ENCODE peak calls at places on chromosome 1, in nine cellular contexts. X is CD4-positive, alpha-beta T cell; V is body of pancreas; R is K562; U is mammary epithelial cell; A is cardiac fibroblast; O is choroid plexus epithelial cell; L is cardiac muscle cell; B is SK-N-SH. J is an unnamed sample.

GRCh38 chr1:84247425-84248220 is 53.9 kb upstream of the SAMD13 start:
- DNase-seq in V (no peak), R (peak; percentile 36), U (peak; percentile 79), X (no peak), L (no peak), O (peak; percentile 91), A (peak; percentile 44), B (no peak), J (no peak)

GRCh38 chr1:114386129-114387037 is 124.6 kb downstream of the TRIM33 start:
- DNase-seq in L (no peak), B (no peak), A (no peak), U (no peak), V (no peak), X (no peak), R (peak; percentile 64), O (no peak), J (no peak)

GRCh38 chr1:54374766-54375165 is 31.4 kb downstream of the SSBP3 start:
- DNase-seq in X (no peak), B (no peak), V (no peak), U (no peak), L (no peak), O (no peak), R (no peak), A (no peak), J (no peak)

GRCh38 chr1:153919879-153920852 is 2.6 kb downstream of the GATAD2B start:
- DNase-seq in V (no peak), A (peak; percentile 44), L (peak; percentile 71), R (peak; percentile 59), X (no peak), B (peak; percentile 6), O (peak; percentile 51), U (peak; percentile 19), J (no peak)

GRCh38 chr1:219965285-219965684 is 36.9 kb upstream of the SLC30A10 start:
- DNase-seq in B (no peak), X (no peak), U (no peak), R (peak; percentile 30), V (no peak), O (no peak), L (peak; percentile 34), A (no peak), J (no peak)

GRCh38 chr1:50841791-50842387 is 118.2 kb downstream of the FAF1 start:
- DNase-seq in V (no peak), X (no peak), O (peak; percentile 33), A (peak; percentile 81), R (no peak), U (no peak), L (no peak), B (no peak), J (no peak)

GRCh38 chr1:14804626-14805025 is 206.1 kb downstream of the KAZN start:
- DNase-seq in O (peak; percentile 14), R (peak; percentile 77), X (no peak), B (peak; percentile 40), L (no peak), V (no peak), A (no peak), U (no peak), J (peak; percentile 36)

GRCh38 chr1:1334835-1335234 is 3.8 kb downstream of the TAS1R3 start:
- DNase-seq in R (no peak), L (peak; percentile 91), X (no peak), A (no peak), O (no peak), V (no peak), B (no peak), U (no peak), J (peak; percentile 51)

GRCh38 chr1:145720878-145721671 is 1.8 kb downstream of the CD160 start:
- DNase-seq in R (peak; percentile 75), U (peak; percentile 44), A (peak; percentile 55), X (peak; percentile 53), V (peak; percentile 73), B (peak; percentile 88), L (peak; percentile 85), O (peak; percentile 52), J (peak; percentile 78)

GRCh38 chr1:109984190-109984455 is 442 bp upstream of the AHCYL1 start:
- DNase-seq in U (no peak), A (peak; percentile 80), R (no peak), V (no peak), L (no peak), B (no peak), X (no peak), O (peak; percentile 79), J (no peak)

GRCh38 chr1:93338426-93338825 is 7.3 kb upstream of the DR1 start:
- DNase-seq in U (peak; percentile 68), B (no peak), V (no peak), L (no peak), A (peak; percentile 89), O (peak; percentile 92), R (no peak), X (no peak), J (no peak)

GRCh38 chr1:150192012-150192411 is 42.3 kb downstream of the PLEKHO1 start:
- DNase-seq in L (peak; percentile 23), X (no peak), A (peak; percentile 73), U (no peak), O (peak; percentile 86), R (no peak), B (no peak), V (no peak), J (no peak)

GRCh38 chr1:6414443-6414844 is 5.3 kb downstream of the HES2 start:
- DNase-seq in U (peak; percentile 100), R (peak; percentile 80), A (peak; percentile 46), B (peak; percentile 87), O (peak; percentile 65), L (peak; percentile 54), V (peak; percentile 33), X (no peak), J (peak; percentile 65)

GRCh38 chr1:160078392-160079195 is 2.7 kb upstream of the KCNJ9 start:
- DNase-seq in V (no peak), O (peak; percentile 45), L (peak; percentile 54), B (peak; percentile 68), X (no peak), R (peak; percentile 76), A (peak; percentile 32), U (peak; percentile 35), J (peak; percentile 61)

GRCh38 chr1:36924282-36924791 is 110.0 kb downstream of the GRIK3 start:
- DNase-seq in O (peak; percentile 9), X (peak; percentile 6), U (peak; percentile 3), L (peak; percentile 92), A (peak; percentile 30), R (peak; percentile 63), B (peak; percentile 38), V (peak; percentile 51), J (peak; percentile 80)

GRCh38 chr1:32991819-32992488 is 27.3 kb upstream of the RNF19B start:
- DNase-seq in B (no peak), A (no peak), R (no peak), L (no peak), V (no peak), X (no peak), U (no peak), O (no peak), J (no peak)

GRCh38 chr1:36366091-36366661 is 19.5 kb downstream of the STK40 start:
- DNase-seq in B (peak; percentile 89), A (peak; percentile 70), X (peak; percentile 62), U (no peak), R (no peak), V (no peak), O (peak; percentile 56), L (no peak), J (no peak)

GRCh38 chr1:7916431-7916830 is 24.2 kb downstream of the TNFRSF9 start:
- DNase-seq in B (no peak), U (no peak), R (no peak), O (no peak), A (no peak), L (no peak), X (no peak), V (no peak), J (no peak)

GRCh38 chr1:40650075-40650474 is 15.4 kb downstream of the RIMS3 start:
- DNase-seq in B (peak; percentile 56), R (peak; percentile 62), V (no peak), X (no peak), U (no peak), L (peak; percentile 44), O (no peak), A (no peak), J (peak; percentile 51)
- TF ChIP-seq CTCF in B (peak; percentile 34), R (peak; percentile 64), V (no peak), X (peak; percentile 24), U (peak; percentile 29), L (peak; percentile 43), O (peak; percentile 45), A (peak; percentile 53), J (peak; percentile 31)

GRCh38 chr1:189706594-189706993 is 771.1 kb downstream of the BRINP3 start:
- DNase-seq in V (no peak), L (no peak), O (no peak), B (no peak), R (no peak), X (no peak), A (no peak), U (no peak), J (no peak)

DNA sequence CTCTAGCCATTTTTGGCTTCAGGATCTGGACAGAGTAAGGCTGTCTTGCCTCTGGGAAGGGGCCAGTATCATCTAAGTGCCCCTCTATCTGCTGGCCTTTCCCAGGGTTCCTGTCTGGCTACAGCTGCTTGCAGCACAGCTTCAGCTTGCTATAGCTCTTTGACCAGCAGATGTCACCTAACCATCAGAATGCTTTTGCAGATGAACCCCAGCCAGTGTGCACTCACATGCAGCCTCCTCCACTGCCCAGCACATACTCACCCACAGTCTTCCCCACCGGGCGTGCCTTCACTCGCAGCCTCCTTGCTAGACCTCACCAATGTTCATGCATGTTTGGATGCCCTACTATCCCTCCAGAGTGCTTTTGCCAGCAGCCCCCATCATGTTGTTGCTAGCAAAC is 769.0 kb downstream of the BRINP3 start:
- DNase-seq in V (no peak), B (peak; percentile 31), R (no peak), X (no peak), A (peak; percentile 12), U (peak; percentile 3), O (peak; percentile 68), L (peak; percentile 35), J (peak; percentile 22)
- TF ChIP-seq CTCF in V (no peak), B (peak; percentile 18), R (no peak), X (no peak), A (no peak), U (peak; percentile 41), O (peak; percentile 67), L (peak; percentile 11), J (no peak)

GRCh38 chr1:202189919-202190715 is 3.5 kb upstream of the LGR6 start:
- DNase-seq in U (peak; percentile 45), A (no peak), R (no peak), X (no peak), L (peak; percentile 17), V (no peak), B (no peak), O (peak; percentile 38), J (peak; percentile 39)
- TF ChIP-seq CTCF in U (peak; percentile 34), A (peak; percentile 31), R (peak; percentile 39), X (no peak), L (no peak), V (no peak), B (no peak), O (peak; percentile 50), J (no peak)

DNA sequence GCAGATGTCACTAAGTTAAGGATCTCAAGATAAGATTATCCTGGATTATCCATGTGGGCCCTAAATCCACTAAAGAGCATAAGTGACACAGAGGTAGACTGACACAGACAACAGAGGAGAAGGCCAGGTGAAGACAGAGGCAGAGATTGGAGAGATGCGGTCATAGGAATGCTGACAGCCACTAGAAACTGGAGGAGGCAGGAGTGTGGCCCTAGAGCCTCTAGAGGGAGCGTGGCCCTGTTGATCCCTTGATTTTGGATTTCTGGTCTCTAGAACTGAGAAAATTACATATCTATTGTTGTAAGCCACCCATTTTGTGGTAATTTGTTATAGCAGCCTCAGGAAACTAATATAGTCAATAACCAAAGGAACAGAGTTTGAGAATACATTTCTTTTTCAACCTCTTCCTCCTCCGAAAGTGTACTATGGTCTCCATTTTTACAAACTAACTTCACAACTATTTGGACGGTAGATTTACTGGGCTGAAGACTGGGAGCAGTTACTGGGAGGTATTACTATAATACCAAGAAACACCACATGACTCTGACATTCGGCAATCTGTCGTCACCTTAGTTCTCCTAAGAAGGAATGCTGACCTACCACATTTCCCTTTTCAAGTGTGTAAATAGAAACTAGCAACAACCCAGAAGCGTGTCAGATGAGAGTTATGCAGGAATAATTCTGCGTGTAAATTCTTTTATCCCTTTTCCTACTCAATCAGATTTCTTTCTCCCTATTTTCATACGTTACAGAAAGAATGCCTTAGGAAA is 116.0 kb upstream of the ZNHIT6 start:
- DNase-seq in R (no peak), X (no peak), O (peak; percentile 11), B (no peak), U (no peak), L (no peak), V (no peak), A (no peak), J (no peak)
- TF ChIP-seq CTCF in R (no peak), X (no peak), O (no peak), B (no peak), U (no peak), L (no peak), V (no peak), A (no peak), J (no peak)

J was measured in endothelial cell.